ENCODE peak calls at places on chromosomes 3 and 15, in ten cellular contexts. G is ovary, U is H54, J is HepG2, K is A549, Q is heart left ventricle, O is Peyer's patch, B is right lobe of liver, X is NB4, C is IMR-90. W is an unnamed sample.

GRCh38 chr15:91892417-91892816 is 38.9 kb downstream of the SLCO3A1 start:
- DNase-seq in G (no peak), U (no peak), J (no peak), K (no peak), Q (no peak), O (no peak), B (no peak), X (no peak), C (no peak), W (no peak)

GRCh38 chr3:123804676-123805075 is 79.5 kb downstream of the MYLK start:
- DNase-seq in G (no peak), U (no peak), J (no peak), K (no peak), Q (no peak), O (no peak), B (no peak), X (no peak), C (no peak), W (no peak)

GRCh38 chr3:29426302-29427226 is 145.7 kb downstream of the RBMS3 start:
- DNase-seq in G (no peak), U (no peak), J (no peak), K (no peak), Q (no peak), O (no peak), B (no peak), X (no peak), C (no peak), W (no peak)

GRCh38 chr15:98147415-98147814 is 186.9 kb downstream of the ARRDC4 start:
- DNase-seq in G (no peak), U (no peak), J (no peak), K (no peak), Q (no peak), O (no peak), B (no peak), X (peak), C (no peak), W (no peak)

GRCh38 chr15:31327674-31328424 is 1.2 kb downstream of the KLF13 start:
- DNase-seq in G (peak), U (peak), J (peak), K (peak), Q (peak), O (peak), B (peak), X (peak), C (peak), W (no peak)

GRCh38 chr3:182795383-182795782 is 2.1 kb downstream of the ATP11B start:
- DNase-seq in G (no peak), U (peak), J (no peak), K (no peak), Q (no peak), O (peak), B (no peak), X (peak), C (no peak), W (no peak)

GRCh38 chr3:46672349-46672695 is 21.2 kb downstream of the ALS2CL start:
- DNase-seq in G (no peak), U (no peak), J (no peak), K (no peak), Q (no peak), O (no peak), B (peak), X (no peak), C (no peak), W (no peak)

GRCh38 chr3:16907245-16907644 is 22.5 kb downstream of the PLCL2 start:
- DNase-seq in G (no peak), U (no peak), J (no peak), K (no peak), Q (no peak), O (no peak), B (no peak), X (no peak), C (no peak), W (no peak)

GRCh38 chr15:64285871-64286270 is 70.1 kb downstream of the CSNK1G1 start:
- DNase-seq in G (no peak), U (no peak), J (no peak), K (no peak), Q (no peak), O (no peak), B (no peak), X (peak), C (no peak), W (no peak)

GRCh38 chr3:176927985-176928931 is 269.0 kb downstream of the TBL1XR1 start:
- DNase-seq in G (no peak), U (no peak), J (no peak), K (no peak), Q (no peak), O (no peak), B (peak), X (no peak), C (no peak), W (no peak)

GRCh38 chr3:180073561-180073960 is 36.8 kb upstream of the PEX5L start:
- DNase-seq in G (no peak), U (no peak), J (no peak), K (no peak), Q (no peak), O (no peak), B (no peak), X (no peak), C (no peak), W (no peak)

GRCh38 chr15:84981711-84982300 is at the start of gene PDE8A:
- DNase-seq in G (peak), U (peak), J (no peak), K (peak), Q (peak), O (peak), B (peak), X (peak), C (peak), W (no peak)

GRCh38 chr3:111864821-111865656 is 6.0 kb downstream of the PHLDB2 start:
- DNase-seq in G (peak), U (no peak), J (peak), K (no peak), Q (peak), O (no peak), B (no peak), X (no peak), C (peak), W (no peak)

GRCh38 chr15:100878601-100879000 is 1.0 kb upstream of the ALDH1A3 start:
- DNase-seq in G (no peak), U (no peak), J (no peak), K (no peak), Q (no peak), O (no peak), B (no peak), X (no peak), C (no peak), W (no peak)

GRCh38 chr15:100880897-100881242 is 1.2 kb downstream of the ALDH1A3 start:
- DNase-seq in G (no peak), U (no peak), J (no peak), K (no peak), Q (no peak), O (no peak), B (no peak), X (no peak), C (no peak), W (no peak)

GRCh38 chr15:100879046-100879445 is 585 bp upstream of the ALDH1A3 start:
- DNase-seq in G (no peak), U (no peak), J (no peak), K (peak), Q (no peak), O (no peak), B (no peak), X (no peak), C (no peak), W (no peak)

GRCh38 chr15:100880139-100880896 is 687 bp downstream of the ALDH1A3 start:
- DNase-seq in G (no peak), U (no peak), J (no peak), K (no peak), Q (no peak), O (no peak), B (no peak), X (no peak), C (no peak), W (no peak)

DNA sequence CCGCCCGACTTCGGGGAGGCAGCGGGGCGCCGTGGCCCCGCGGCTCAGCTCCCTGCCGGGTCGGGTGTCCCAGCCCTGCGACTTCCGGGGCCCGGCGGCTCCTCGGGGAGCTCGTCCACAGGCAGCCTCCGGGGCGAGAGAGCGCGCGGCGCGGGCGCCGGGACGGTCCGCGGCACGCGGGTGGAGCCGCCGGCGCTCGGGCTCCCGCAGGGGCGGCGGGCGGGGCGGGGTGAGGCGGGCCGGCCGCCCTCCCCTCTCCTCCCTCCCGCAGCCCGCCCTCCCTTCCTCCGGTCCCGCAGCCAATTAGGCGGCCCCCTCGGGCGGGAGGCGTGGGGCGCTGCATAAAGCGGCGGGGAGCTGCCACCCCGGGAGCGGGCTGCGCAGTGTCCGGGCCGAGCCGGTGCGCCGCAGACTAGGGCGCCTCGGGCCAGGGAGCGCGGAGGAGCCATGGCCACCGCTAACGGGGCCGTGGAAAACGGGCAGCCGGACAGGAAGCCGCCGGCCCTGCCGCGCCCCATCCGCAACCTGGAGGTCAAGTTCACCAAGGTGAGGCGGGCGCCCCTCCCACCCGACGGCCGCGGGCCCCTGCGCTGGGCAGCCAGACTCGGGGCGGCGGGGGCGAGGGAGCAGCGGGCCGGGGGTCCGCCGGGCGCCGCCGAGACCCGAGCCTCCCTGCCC is at the start of gene ALDH1A3:
- DNase-seq in G (no peak), U (peak), J (no peak), K (peak), Q (peak), O (no peak), B (no peak), X (peak), C (peak), W (no peak)
- TF ChIP-seq POLR2A in G (no peak), U (peak), J (no peak), K (peak), Q (no peak), O (no peak), B (no peak), X (no peak), C (no peak), W (no peak)

DNA sequence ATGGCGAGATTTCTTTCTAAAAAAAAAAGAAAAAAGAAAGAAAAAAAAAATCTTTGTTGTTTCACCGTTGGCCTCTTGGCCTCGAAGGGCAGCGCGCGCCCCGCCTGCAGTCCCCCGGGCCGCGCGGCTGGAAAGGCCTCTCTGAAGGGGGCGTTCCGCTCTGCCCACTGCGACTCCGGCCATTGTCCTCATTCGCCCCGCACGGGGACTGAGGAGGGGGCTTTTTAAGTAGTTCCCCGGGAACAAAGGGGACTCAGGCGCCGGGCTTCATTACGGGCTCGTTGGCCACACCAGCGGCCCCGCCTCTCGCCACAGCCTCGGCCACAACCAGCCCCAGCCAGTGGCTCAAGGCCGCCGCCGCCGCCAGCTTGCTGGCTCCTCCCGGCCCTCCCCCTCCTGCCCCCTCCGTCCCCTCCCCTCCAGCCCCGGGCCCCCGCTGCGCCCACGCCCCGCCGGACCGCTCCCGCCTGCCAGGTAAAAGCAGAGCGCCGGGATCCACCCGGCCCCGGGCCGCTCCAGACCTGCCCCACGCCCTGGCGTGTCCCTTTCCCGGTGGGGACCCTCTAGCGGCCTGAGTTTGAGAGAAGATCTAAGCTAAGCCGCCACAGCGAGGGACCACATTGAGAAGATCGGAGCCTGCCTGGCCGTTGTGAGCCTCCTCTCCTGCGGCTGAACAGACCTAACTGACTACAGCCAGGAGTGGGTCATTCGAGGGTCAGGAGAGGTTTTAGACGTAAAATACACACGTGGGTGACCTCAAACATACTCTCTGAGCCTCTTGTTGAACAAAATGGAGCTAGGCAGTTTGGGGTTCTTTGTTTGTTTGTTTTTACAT is 54.1 kb downstream of the CPN2 start:
- DNase-seq in G (peak), U (no peak), J (peak), K (no peak), Q (no peak), O (no peak), B (peak), X (no peak), C (no peak), W (no peak)
- TF ChIP-seq POLR2A in G (no peak), U (no peak), J (no peak), K (no peak), Q (no peak), O (no peak), B (no peak), X (no peak), C (no peak), W (no peak)

DNA sequence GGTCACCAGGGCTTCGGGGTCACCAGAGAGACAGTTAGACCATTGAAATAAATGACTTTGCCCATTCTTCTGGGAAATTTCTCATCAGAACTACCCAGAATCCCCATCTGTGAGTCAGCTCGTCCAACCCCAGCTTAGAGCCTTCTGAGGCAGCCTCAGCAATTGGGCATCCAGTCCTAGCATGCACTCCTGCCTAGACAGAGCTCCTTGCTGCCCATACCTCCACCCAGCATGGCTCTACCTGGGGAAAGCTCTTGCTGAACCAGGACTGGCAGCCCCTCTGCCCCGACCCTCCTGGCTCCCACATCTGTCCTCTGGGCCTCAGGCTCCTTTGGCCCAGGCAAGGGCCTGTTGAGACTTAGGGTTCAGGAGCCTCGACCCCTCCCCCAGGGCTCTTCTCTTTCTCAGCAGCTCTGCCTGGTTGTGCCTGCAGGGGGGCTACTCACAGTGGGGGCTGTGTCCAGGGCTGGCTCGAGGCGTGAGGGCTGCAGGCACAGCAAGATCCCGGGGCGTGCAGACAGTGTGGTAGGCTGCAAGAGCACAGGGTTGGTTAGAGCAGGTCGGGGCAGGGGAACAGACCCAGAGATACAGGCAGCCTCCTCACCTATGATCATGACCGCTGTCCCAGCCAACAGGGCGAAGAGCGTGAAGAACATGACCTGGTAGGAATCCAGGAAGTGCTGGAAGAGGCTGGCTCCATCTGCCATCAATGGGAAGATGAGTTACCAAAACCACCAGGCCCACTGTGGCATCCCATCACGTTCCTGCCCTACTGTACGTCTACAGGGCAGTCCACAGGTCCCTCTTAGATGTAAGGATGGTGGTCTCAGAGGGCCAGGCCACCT is 101.3 kb downstream of the NUP210 start:
- DNase-seq in G (no peak), U (no peak), J (no peak), K (no peak), Q (no peak), O (no peak), B (no peak), X (no peak), C (no peak), W (no peak)
- TF ChIP-seq POLR2A in G (no peak), U (no peak), J (no peak), K (no peak), Q (no peak), O (no peak), B (no peak), X (no peak), C (no peak), W (no peak)

GRCh38 chr3:126476166-126476975 is 680 bp upstream of the ZXDC start:
- DNase-seq in G (no peak), U (peak), J (no peak), K (peak), Q (no peak), O (no peak), B (peak), X (peak), C (peak), W (no peak)
- TF ChIP-seq POLR2A in G (peak), U (peak), J (no peak), K (peak), Q (peak), O (peak), B (no peak), X (no peak), C (no peak), W (peak)

DNA sequence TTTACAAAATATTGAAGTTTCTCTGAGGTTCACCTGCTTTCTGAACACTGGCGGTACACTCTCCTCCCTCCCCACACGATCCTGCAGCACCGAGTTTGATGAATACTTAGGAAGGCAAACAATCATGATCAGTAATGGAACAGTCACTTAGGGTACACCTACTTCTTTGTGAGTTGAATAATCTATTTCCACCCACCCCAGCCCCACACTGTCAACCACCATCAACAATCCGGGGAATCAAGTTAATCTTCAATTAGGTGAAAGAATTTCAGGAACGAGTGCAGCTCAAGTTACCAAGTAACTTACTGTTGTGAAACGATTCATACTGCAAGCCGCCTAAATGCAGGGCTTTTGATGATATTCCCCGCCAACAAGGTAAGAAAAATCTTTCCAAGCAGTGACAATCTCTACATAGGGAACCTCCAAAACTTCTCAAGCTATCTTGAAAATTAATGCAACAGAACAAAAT is 159.2 kb upstream of the NR2F2 start:
- DNase-seq in G (no peak), U (no peak), J (peak), K (peak), Q (no peak), O (no peak), B (peak), X (no peak), C (no peak), W (no peak)
- TF ChIP-seq POLR2A in G (no peak), U (no peak), J (no peak), K (no peak), Q (no peak), O (no peak), B (no peak), X (no peak), C (no peak), W (no peak)

W was measured in esophagus muscularis mucosa.